ENCODE peak calls at places on chromosomes 13 and 19, in eight cellular contexts. J, L, Z, D, X, W, S and C are unnamed samples.

GRCh38 chr19:28612275-28612769 is 600.6 kb downstream of the UQCRFS1 start:
- DNase-seq in J (no peak), L (no peak), Z (no peak), D (no peak), X (no peak), W (no peak), S (no peak), C (no peak)

GRCh38 chr19:4916292-4917082 is 7.2 kb downstream of the UHRF1 start:
- DNase-seq in J (no peak), L (no peak), Z (no peak), D (no peak), X (no peak), W (no peak), S (peak; percentile 42), C (no peak)

GRCh38 chr13:36325912-36326311 is 20.3 kb downstream of the SPART start:
- DNase-seq in J (no peak), L (no peak), Z (no peak), D (no peak), X (no peak), W (no peak), S (no peak), C (no peak)

GRCh38 chr13:112992931-112993700 is 24.1 kb downstream of the MCF2L start:
- DNase-seq in J (no peak), L (no peak), Z (no peak), D (no peak), X (no peak), W (no peak), S (no peak), C (no peak)

GRCh38 chr19:48308695-48309586 is 16.4 kb upstream of the EMP3 start:
- DNase-seq in J (no peak), L (no peak), Z (no peak), D (no peak), X (no peak), W (peak; percentile 56), S (no peak), C (no peak)

GRCh38 chr19:16366056-16366432 is 41.4 kb downstream of the KLF2 start:
- DNase-seq in J (no peak), L (no peak), Z (no peak), D (no peak), X (no peak), W (no peak), S (no peak), C (no peak)

GRCh38 chr19:48752511-48753365 is at the start of gene FUT1:
- DNase-seq in J (peak; percentile 95), L (no peak), Z (no peak), D (peak; percentile 69), X (peak; percentile 37), W (no peak), S (no peak), C (no peak)

GRCh38 chr13:40651866-40652587 is 14.4 kb downstream of the FOXO1 start:
- DNase-seq in J (no peak), L (no peak), Z (no peak), D (no peak), X (no peak), W (no peak), S (no peak), C (no peak)

GRCh38 chr19:10471909-10472308 is 31.2 kb downstream of the KEAP1 start:
- DNase-seq in J (no peak), L (peak; percentile 47), Z (no peak), D (no peak), X (no peak), W (peak; percentile 62), S (no peak), C (no peak)

GRCh38 chr19:38264486-38265212 is at the start of gene SPINT2:
- DNase-seq in J (no peak), L (no peak), Z (no peak), D (no peak), X (no peak), W (no peak), S (no peak), C (no peak)

GRCh38 chr19:16193466-16193865 is 4.2 kb upstream of the AP1M1 start:
- DNase-seq in J (peak; percentile 79), L (no peak), Z (no peak), D (no peak), X (no peak), W (no peak), S (no peak), C (no peak)

GRCh38 chr13:52738719-52739467 is 727 bp downstream of the CNMD start:
- DNase-seq in J (no peak), L (no peak), Z (no peak), D (no peak), X (no peak), W (no peak), S (no peak), C (no peak)

GRCh38 chr13:52737451-52737850 is 2.2 kb downstream of the CNMD start:
- DNase-seq in J (no peak), L (no peak), Z (no peak), D (no peak), X (no peak), W (no peak), S (no peak), C (no peak)

GRCh38 chr13:52739468-52740071 is at the start of gene CNMD:
- DNase-seq in J (no peak), L (no peak), Z (no peak), D (no peak), X (no peak), W (no peak), S (no peak), C (no peak)

GRCh38 chr13:52736891-52737290 is 2.7 kb downstream of the CNMD start:
- DNase-seq in J (no peak), L (no peak), Z (no peak), D (no peak), X (no peak), W (no peak), S (no peak), C (no peak)

DNA sequence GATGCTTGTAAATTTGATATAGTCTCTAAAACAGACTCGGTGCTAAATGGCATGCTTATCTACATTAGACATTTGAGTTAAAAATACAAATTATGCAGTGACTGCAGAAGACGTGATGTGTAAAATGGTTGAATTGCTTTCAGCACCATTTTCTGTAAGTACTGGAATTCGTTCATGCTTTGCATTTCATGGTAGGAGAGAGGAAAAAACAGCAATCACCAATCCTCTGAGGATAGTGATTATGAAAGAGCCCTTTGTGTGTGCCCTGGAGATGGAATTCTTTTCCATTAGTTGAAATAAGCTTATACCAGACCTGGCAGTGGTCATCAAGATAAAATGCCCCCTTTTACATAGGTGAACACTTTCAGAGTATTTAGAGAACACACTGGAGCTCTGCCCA is 1.7 kb downstream of the CNMD start:
- DNase-seq in J (no peak), L (no peak), Z (no peak), D (no peak), X (no peak), W (no peak), S (no peak), C (no peak)
- H3K4me3 ChIP-seq in J (no peak overlapping the region), L (no peak overlapping the region), Z (no peak overlapping the region), D (no peak overlapping the region), X (no peak overlapping the region), W (no peak overlapping the region), S (no peak overlapping the region), C (no peak overlapping the region)

DNA sequence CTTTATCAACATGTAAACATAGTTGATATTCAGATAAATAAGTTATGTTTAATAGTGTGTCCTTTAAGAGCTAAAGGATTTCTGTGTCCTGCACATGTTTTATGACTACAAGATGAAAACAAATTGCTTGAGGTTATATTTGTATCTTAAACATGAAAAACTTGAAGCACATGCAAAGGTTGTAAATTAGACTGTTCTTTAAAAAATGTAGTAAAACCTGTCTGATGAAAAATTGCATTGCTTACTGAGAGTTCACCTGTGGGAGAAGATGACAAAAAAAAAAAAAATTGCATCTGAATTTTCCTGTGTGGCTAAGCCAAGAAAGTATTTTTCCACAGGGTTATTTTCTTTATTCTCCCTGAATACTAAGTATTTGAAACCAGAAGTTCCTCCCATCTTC is 25.7 kb upstream of the LMO7 start:
- DNase-seq in J (no peak), L (no peak), Z (no peak), D (no peak), X (no peak), W (no peak), S (no peak), C (no peak)
- H3K4me1 ChIP-seq in J (no peaks in the 10 kb centered on the region), L (no peaks in the 10 kb centered on the region), Z (no peaks in the 10 kb centered on the region), D (no peaks in the 10 kb centered on the region), X (no peaks in the 10 kb centered on the region), W (no peaks in the 10 kb centered on the region), S (no peaks in the 10 kb centered on the region), C (no peaks in the 10 kb centered on the region)

GRCh38 chr19:1742989-1743696 is 10.2 kb upstream of the ONECUT3 start:
- DNase-seq in J (no peak), L (no peak), Z (no peak), D (no peak), X (no peak), W (no peak), S (no peak), C (no peak)

GRCh38 chr19:1744133-1744665 is 9.1 kb upstream of the ONECUT3 start:
- DNase-seq in J (no peak), L (no peak), Z (no peak), D (no peak), X (no peak), W (no peak), S (no peak), C (no peak)

GRCh38 chr19:1746401-1747284 is 6.7 kb upstream of the ONECUT3 start:
- DNase-seq in J (peak; percentile 29), L (peak; percentile 13), Z (no peak), D (no peak), X (no peak), W (peak; percentile 68), S (no peak), C (no peak)

GRCh38 chr19:1745589-1746031 is 7.7 kb upstream of the ONECUT3 start:
- DNase-seq in J (no peak), L (no peak), Z (no peak), D (no peak), X (no peak), W (peak; percentile 37), S (no peak), C (no peak)

GRCh38 chr19:1744822-1745563 is 8.3 kb upstream of the ONECUT3 start:
- DNase-seq in J (no peak), L (no peak), Z (no peak), D (no peak), X (no peak), W (no peak), S (no peak), C (no peak)
- H3K4me3 ChIP-seq in J (no peak overlapping the region), L (no peak overlapping the region), Z (no peak overlapping the region), D (no peak overlapping the region), X (no peak overlapping the region), W (peak overlapping the region; percentile 26), S (no peak overlapping the region), C (no peak overlapping the region)

GRCh38 chr19:35460608-35461007 is 12.6 kb downstream of the FFAR2 start:
- DNase-seq in J (no peak), L (no peak), Z (no peak), D (peak; percentile 13), X (no peak), W (no peak), S (no peak), C (no peak)
- H3K4me1 ChIP-seq in J (peaks cover 33% of the 10 kb centered on the region), L (no peaks in the 10 kb centered on the region), Z (peaks cover 74% of the 10 kb centered on the region), D (peaks cover 5% of the 10 kb centered on the region), X (no peaks in the 10 kb centered on the region), W (peaks cover 17% of the 10 kb centered on the region), S (peaks cover 38% of the 10 kb centered on the region), C (peaks cover 21% of the 10 kb centered on the region)